ENCODE peak calls at places on chromosome 21, in seven cellular contexts. One of them, this sample, is unnamed.

GRCh38 chr21:45821315-45822001 is 160.1 kb upstream of the COL6A1 start:
- DNase-seq in naive thymus-derived CD4-positive, alpha-beta T cell: no peak
- DNase-seq in GF-D8: no peak
- DNase-seq in stimulated activated CD4-positive, alpha-beta T cell treated with anti-CD3 and anti-CD28 coated beads, TNF-alpha, amount 100 ng/mL, for 1 hour: no peak
- DNase-seq in right atrium auricular region: peak
- DNase-seq in activated T-cell treated with anti-CD3 and anti-CD28 coated beads for 24 hours: no peak
- DNase-seq in caudate nucleus: no peak
- DNase-seq in this sample: no peak

GRCh38 chr21:21076051-21076450 is 77.8 kb downstream of the NCAM2 start:
- DNase-seq in activated T-cell treated with anti-CD3 and anti-CD28 coated beads for 24 hours: no peak
- DNase-seq in caudate nucleus: no peak
- DNase-seq in stimulated activated CD4-positive, alpha-beta T cell treated with anti-CD3 and anti-CD28 coated beads, TNF-alpha, amount 100 ng/mL, for 1 hour: no peak
- DNase-seq in right atrium auricular region: no peak
- DNase-seq in GF-D8: no peak
- DNase-seq in naive thymus-derived CD4-positive, alpha-beta T cell: no peak
- DNase-seq in this sample: no peak

GRCh38 chr21:35375115-35375514 is 326.0 kb upstream of the RUNX1 start:
- DNase-seq in right atrium auricular region: no peak
- DNase-seq in GF-D8: no peak
- DNase-seq in caudate nucleus: no peak
- DNase-seq in stimulated activated CD4-positive, alpha-beta T cell treated with anti-CD3 and anti-CD28 coated beads, TNF-alpha, amount 100 ng/mL, for 1 hour: no peak
- DNase-seq in activated T-cell treated with anti-CD3 and anti-CD28 coated beads for 24 hours: no peak
- DNase-seq in naive thymus-derived CD4-positive, alpha-beta T cell: no peak
- DNase-seq in this sample: no peak

GRCh38 chr21:43585924-43586411 is 73.3 kb downstream of the HSF2BP start:
- DNase-seq in naive thymus-derived CD4-positive, alpha-beta T cell: no peak
- DNase-seq in GF-D8: no peak
- DNase-seq in activated T-cell treated with anti-CD3 and anti-CD28 coated beads for 24 hours: no peak
- DNase-seq in right atrium auricular region: peak
- DNase-seq in stimulated activated CD4-positive, alpha-beta T cell treated with anti-CD3 and anti-CD28 coated beads, TNF-alpha, amount 100 ng/mL, for 1 hour: no peak
- DNase-seq in caudate nucleus: no peak
- DNase-seq in this sample: no peak

GRCh38 chr21:43866659-43867331 is 1.8 kb downstream of the AGPAT3 start:
- DNase-seq in stimulated activated CD4-positive, alpha-beta T cell treated with anti-CD3 and anti-CD28 coated beads, TNF-alpha, amount 100 ng/mL, for 1 hour: peak
- DNase-seq in right atrium auricular region: no peak
- DNase-seq in GF-D8: no peak
- DNase-seq in caudate nucleus: no peak
- DNase-seq in naive thymus-derived CD4-positive, alpha-beta T cell: peak
- DNase-seq in activated T-cell treated with anti-CD3 and anti-CD28 coated beads for 24 hours: peak
- DNase-seq in this sample: no peak

GRCh38 chr21:42317341-42317741 is 2.1 kb upstream of the TFF3 start:
- DNase-seq in stimulated activated CD4-positive, alpha-beta T cell treated with anti-CD3 and anti-CD28 coated beads, TNF-alpha, amount 100 ng/mL, for 1 hour: no peak
- DNase-seq in GF-D8: no peak
- DNase-seq in caudate nucleus: no peak
- DNase-seq in activated T-cell treated with anti-CD3 and anti-CD28 coated beads for 24 hours: no peak
- DNase-seq in right atrium auricular region: peak
- DNase-seq in naive thymus-derived CD4-positive, alpha-beta T cell: no peak
- DNase-seq in this sample: no peak

GRCh38 chr21:31710586-31710985 is 21.3 kb downstream of the SCAF4 start:
- DNase-seq in stimulated activated CD4-positive, alpha-beta T cell treated with anti-CD3 and anti-CD28 coated beads, TNF-alpha, amount 100 ng/mL, for 1 hour: no peak
- DNase-seq in activated T-cell treated with anti-CD3 and anti-CD28 coated beads for 24 hours: no peak
- DNase-seq in caudate nucleus: no peak
- DNase-seq in GF-D8: no peak
- DNase-seq in naive thymus-derived CD4-positive, alpha-beta T cell: no peak
- DNase-seq in right atrium auricular region: no peak
- DNase-seq in this sample: no peak

GRCh38 chr21:36155603-36156338 is 853 bp upstream of the DOP1B start:
- DNase-seq in activated T-cell treated with anti-CD3 and anti-CD28 coated beads for 24 hours: no peak
- DNase-seq in GF-D8: no peak
- DNase-seq in naive thymus-derived CD4-positive, alpha-beta T cell: no peak
- DNase-seq in stimulated activated CD4-positive, alpha-beta T cell treated with anti-CD3 and anti-CD28 coated beads, TNF-alpha, amount 100 ng/mL, for 1 hour: no peak
- DNase-seq in right atrium auricular region: no peak
- DNase-seq in caudate nucleus: no peak
- DNase-seq in this sample: no peak

GRCh38 chr21:43835861-43836260 is 29.2 kb upstream of the AGPAT3 start:
- DNase-seq in activated T-cell treated with anti-CD3 and anti-CD28 coated beads for 24 hours: no peak
- DNase-seq in stimulated activated CD4-positive, alpha-beta T cell treated with anti-CD3 and anti-CD28 coated beads, TNF-alpha, amount 100 ng/mL, for 1 hour: no peak
- DNase-seq in naive thymus-derived CD4-positive, alpha-beta T cell: no peak
- DNase-seq in caudate nucleus: no peak
- DNase-seq in right atrium auricular region: no peak
- DNase-seq in GF-D8: no peak
- DNase-seq in this sample: no peak

GRCh38 chr21:44376606-44377005 is 23.2 kb downstream of the TRPM2 start:
- DNase-seq in stimulated activated CD4-positive, alpha-beta T cell treated with anti-CD3 and anti-CD28 coated beads, TNF-alpha, amount 100 ng/mL, for 1 hour: no peak
- DNase-seq in GF-D8: no peak
- DNase-seq in activated T-cell treated with anti-CD3 and anti-CD28 coated beads for 24 hours: no peak
- DNase-seq in caudate nucleus: no peak
- DNase-seq in naive thymus-derived CD4-positive, alpha-beta T cell: no peak
- DNase-seq in right atrium auricular region: no peak
- DNase-seq in this sample: no peak

GRCh38 chr21:15617968-15618367 is 111.8 kb upstream of the USP25 start:
- DNase-seq in right atrium auricular region: no peak
- DNase-seq in caudate nucleus: no peak
- DNase-seq in activated T-cell treated with anti-CD3 and anti-CD28 coated beads for 24 hours: no peak
- DNase-seq in stimulated activated CD4-positive, alpha-beta T cell treated with anti-CD3 and anti-CD28 coated beads, TNF-alpha, amount 100 ng/mL, for 1 hour: no peak
- DNase-seq in naive thymus-derived CD4-positive, alpha-beta T cell: no peak
- DNase-seq in GF-D8: no peak
- DNase-seq in this sample: no peak

GRCh38 chr21:30818837-30819236 is 5.8 kb upstream of the KRTAP8-1 start:
- DNase-seq in right atrium auricular region: no peak
- DNase-seq in GF-D8: no peak
- DNase-seq in stimulated activated CD4-positive, alpha-beta T cell treated with anti-CD3 and anti-CD28 coated beads, TNF-alpha, amount 100 ng/mL, for 1 hour: no peak
- DNase-seq in naive thymus-derived CD4-positive, alpha-beta T cell: no peak
- DNase-seq in caudate nucleus: no peak
- DNase-seq in activated T-cell treated with anti-CD3 and anti-CD28 coated beads for 24 hours: no peak
- DNase-seq in this sample: no peak

GRCh38 chr21:32048353-32048752 is 175.5 kb downstream of the HUNK start:
- DNase-seq in activated T-cell treated with anti-CD3 and anti-CD28 coated beads for 24 hours: no peak
- DNase-seq in right atrium auricular region: no peak
- DNase-seq in stimulated activated CD4-positive, alpha-beta T cell treated with anti-CD3 and anti-CD28 coated beads, TNF-alpha, amount 100 ng/mL, for 1 hour: no peak
- DNase-seq in naive thymus-derived CD4-positive, alpha-beta T cell: no peak
- DNase-seq in GF-D8: no peak
- DNase-seq in caudate nucleus: no peak
- DNase-seq in this sample: no peak

GRCh38 chr21:34938079-34938764 is 110.9 kb downstream of the RUNX1 start:
- DNase-seq in naive thymus-derived CD4-positive, alpha-beta T cell: no peak
- DNase-seq in right atrium auricular region: no peak
- DNase-seq in GF-D8: no peak
- DNase-seq in activated T-cell treated with anti-CD3 and anti-CD28 coated beads for 24 hours: no peak
- DNase-seq in stimulated activated CD4-positive, alpha-beta T cell treated with anti-CD3 and anti-CD28 coated beads, TNF-alpha, amount 100 ng/mL, for 1 hour: no peak
- DNase-seq in caudate nucleus: no peak
- DNase-seq in this sample: no peak

GRCh38 chr21:26140185-26140584 is 30.4 kb downstream of the APP start:
- DNase-seq in right atrium auricular region: peak
- DNase-seq in activated T-cell treated with anti-CD3 and anti-CD28 coated beads for 24 hours: no peak
- DNase-seq in stimulated activated CD4-positive, alpha-beta T cell treated with anti-CD3 and anti-CD28 coated beads, TNF-alpha, amount 100 ng/mL, for 1 hour: no peak
- DNase-seq in caudate nucleus: no peak
- DNase-seq in naive thymus-derived CD4-positive, alpha-beta T cell: no peak
- DNase-seq in GF-D8: no peak
- DNase-seq in this sample: no peak

GRCh38 chr21:37225440-37225839 is 41.7 kb downstream of the VPS26C start:
- DNase-seq in naive thymus-derived CD4-positive, alpha-beta T cell: peak
- DNase-seq in stimulated activated CD4-positive, alpha-beta T cell treated with anti-CD3 and anti-CD28 coated beads, TNF-alpha, amount 100 ng/mL, for 1 hour: peak
- DNase-seq in right atrium auricular region: peak
- DNase-seq in caudate nucleus: no peak
- DNase-seq in activated T-cell treated with anti-CD3 and anti-CD28 coated beads for 24 hours: peak
- DNase-seq in GF-D8: peak
- DNase-seq in this sample: no peak

GRCh38 chr21:34204481-34205439 is 131.4 kb downstream of the MRPS6 start:
- DNase-seq in stimulated activated CD4-positive, alpha-beta T cell treated with anti-CD3 and anti-CD28 coated beads, TNF-alpha, amount 100 ng/mL, for 1 hour: no peak
- DNase-seq in right atrium auricular region: peak
- DNase-seq in activated T-cell treated with anti-CD3 and anti-CD28 coated beads for 24 hours: no peak
- DNase-seq in naive thymus-derived CD4-positive, alpha-beta T cell: no peak
- DNase-seq in caudate nucleus: no peak
- DNase-seq in GF-D8: no peak
- DNase-seq in this sample: no peak

GRCh38 chr21:16517380-16517779 is 787.6 kb downstream of the USP25 start:
- DNase-seq in caudate nucleus: no peak
- DNase-seq in activated T-cell treated with anti-CD3 and anti-CD28 coated beads for 24 hours: no peak
- DNase-seq in stimulated activated CD4-positive, alpha-beta T cell treated with anti-CD3 and anti-CD28 coated beads, TNF-alpha, amount 100 ng/mL, for 1 hour: no peak
- DNase-seq in GF-D8: no peak
- DNase-seq in naive thymus-derived CD4-positive, alpha-beta T cell: no peak
- DNase-seq in right atrium auricular region: no peak
- DNase-seq in this sample: no peak

GRCh38 chr21:34986561-34987533 is 62.3 kb downstream of the RUNX1 start:
- DNase-seq in naive thymus-derived CD4-positive, alpha-beta T cell: peak
- DNase-seq in stimulated activated CD4-positive, alpha-beta T cell treated with anti-CD3 and anti-CD28 coated beads, TNF-alpha, amount 100 ng/mL, for 1 hour: peak
- DNase-seq in right atrium auricular region: no peak
- DNase-seq in activated T-cell treated with anti-CD3 and anti-CD28 coated beads for 24 hours: peak
- DNase-seq in GF-D8: no peak
- DNase-seq in caudate nucleus: no peak
- DNase-seq in this sample: no peak

GRCh38 chr21:43355925-43356289 is 71.0 kb downstream of the SIK1 start:
- DNase-seq in activated T-cell treated with anti-CD3 and anti-CD28 coated beads for 24 hours: no peak
- DNase-seq in naive thymus-derived CD4-positive, alpha-beta T cell: no peak
- DNase-seq in caudate nucleus: no peak
- DNase-seq in GF-D8: no peak
- DNase-seq in stimulated activated CD4-positive, alpha-beta T cell treated with anti-CD3 and anti-CD28 coated beads, TNF-alpha, amount 100 ng/mL, for 1 hour: no peak
- DNase-seq in right atrium auricular region: no peak
- DNase-seq in this sample: no peak

GRCh38 chr21:44552681-44553080 is 1.4 kb upstream of the KRTAP10-2 start:
- DNase-seq in GF-D8: no peak
- DNase-seq in activated T-cell treated with anti-CD3 and anti-CD28 coated beads for 24 hours: no peak
- DNase-seq in right atrium auricular region: peak
- DNase-seq in naive thymus-derived CD4-positive, alpha-beta T cell: no peak
- DNase-seq in caudate nucleus: no peak
- DNase-seq in stimulated activated CD4-positive, alpha-beta T cell treated with anti-CD3 and anti-CD28 coated beads, TNF-alpha, amount 100 ng/mL, for 1 hour: no peak
- DNase-seq in this sample: no peak

GRCh38 chr21:14603202-14603601 is 57.1 kb upstream of the SAMSN1 start:
- DNase-seq in GF-D8: no peak
- DNase-seq in naive thymus-derived CD4-positive, alpha-beta T cell: no peak
- DNase-seq in stimulated activated CD4-positive, alpha-beta T cell treated with anti-CD3 and anti-CD28 coated beads, TNF-alpha, amount 100 ng/mL, for 1 hour: no peak
- DNase-seq in caudate nucleus: no peak
- DNase-seq in right atrium auricular region: no peak
- DNase-seq in activated T-cell treated with anti-CD3 and anti-CD28 coated beads for 24 hours: no peak
- DNase-seq in this sample: no peak

GRCh38 chr21:39359382-39359781 is 10.5 kb upstream of the HMGN1 start:
- DNase-seq in activated T-cell treated with anti-CD3 and anti-CD28 coated beads for 24 hours: no peak
- DNase-seq in caudate nucleus: no peak
- DNase-seq in stimulated activated CD4-positive, alpha-beta T cell treated with anti-CD3 and anti-CD28 coated beads, TNF-alpha, amount 100 ng/mL, for 1 hour: no peak
- DNase-seq in naive thymus-derived CD4-positive, alpha-beta T cell: no peak
- DNase-seq in right atrium auricular region: no peak
- DNase-seq in GF-D8: no peak
- DNase-seq in this sample: no peak

GRCh38 chr21:39537571-39537970 is 75.2 kb upstream of the B3GALT5 start:
- DNase-seq in GF-D8: no peak
- DNase-seq in stimulated activated CD4-positive, alpha-beta T cell treated with anti-CD3 and anti-CD28 coated beads, TNF-alpha, amount 100 ng/mL, for 1 hour: no peak
- DNase-seq in naive thymus-derived CD4-positive, alpha-beta T cell: no peak
- DNase-seq in caudate nucleus: peak
- DNase-seq in activated T-cell treated with anti-CD3 and anti-CD28 coated beads for 24 hours: no peak
- DNase-seq in right atrium auricular region: no peak
- DNase-seq in this sample: no peak

GRCh38 chr21:46003575-46004007 is 22.0 kb downstream of the COL6A1 start:
- DNase-seq in caudate nucleus: no peak
- DNase-seq in right atrium auricular region: peak
- DNase-seq in naive thymus-derived CD4-positive, alpha-beta T cell: no peak
- DNase-seq in activated T-cell treated with anti-CD3 and anti-CD28 coated beads for 24 hours: no peak
- DNase-seq in stimulated activated CD4-positive, alpha-beta T cell treated with anti-CD3 and anti-CD28 coated beads, TNF-alpha, amount 100 ng/mL, for 1 hour: no peak
- DNase-seq in GF-D8: no peak
- DNase-seq in this sample: no peak

GRCh38 chr21:37799193-37800121 is 116.8 kb downstream of the KCNJ6 start:
- DNase-seq in naive thymus-derived CD4-positive, alpha-beta T cell: no peak
- DNase-seq in stimulated activated CD4-positive, alpha-beta T cell treated with anti-CD3 and anti-CD28 coated beads, TNF-alpha, amount 100 ng/mL, for 1 hour: no peak
- DNase-seq in activated T-cell treated with anti-CD3 and anti-CD28 coated beads for 24 hours: no peak
- DNase-seq in caudate nucleus: no peak
- DNase-seq in GF-D8: no peak
- DNase-seq in right atrium auricular region: no peak
- DNase-seq in this sample: no peak

GRCh38 chr21:44442266-44443125 is 12.8 kb upstream of the LRRC3 start:
- DNase-seq in caudate nucleus: no peak
- DNase-seq in naive thymus-derived CD4-positive, alpha-beta T cell: no peak
- DNase-seq in activated T-cell treated with anti-CD3 and anti-CD28 coated beads for 24 hours: no peak
- DNase-seq in GF-D8: no peak
- DNase-seq in right atrium auricular region: no peak
- DNase-seq in stimulated activated CD4-positive, alpha-beta T cell treated with anti-CD3 and anti-CD28 coated beads, TNF-alpha, amount 100 ng/mL, for 1 hour: no peak
- DNase-seq in this sample: no peak

GRCh38 chr21:44432841-44433790 is 22.2 kb upstream of the LRRC3 start:
- DNase-seq in GF-D8: no peak
- DNase-seq in activated T-cell treated with anti-CD3 and anti-CD28 coated beads for 24 hours: no peak
- DNase-seq in stimulated activated CD4-positive, alpha-beta T cell treated with anti-CD3 and anti-CD28 coated beads, TNF-alpha, amount 100 ng/mL, for 1 hour: no peak
- DNase-seq in caudate nucleus: no peak
- DNase-seq in right atrium auricular region: no peak
- DNase-seq in naive thymus-derived CD4-positive, alpha-beta T cell: no peak
- DNase-seq in this sample: no peak

GRCh38 chr21:35641271-35642016 is 418.9 kb downstream of the SETD4 start:
- DNase-seq in right atrium auricular region: no peak
- DNase-seq in naive thymus-derived CD4-positive, alpha-beta T cell: no peak
- DNase-seq in stimulated activated CD4-positive, alpha-beta T cell treated with anti-CD3 and anti-CD28 coated beads, TNF-alpha, amount 100 ng/mL, for 1 hour: no peak
- DNase-seq in GF-D8: no peak
- DNase-seq in caudate nucleus: no peak
- DNase-seq in activated T-cell treated with anti-CD3 and anti-CD28 coated beads for 24 hours: no peak
- DNase-seq in this sample: no peak

GRCh38 chr21:17709266-17709611 is 96.5 kb upstream of the BTG3 start:
- DNase-seq in GF-D8: no peak
- DNase-seq in activated T-cell treated with anti-CD3 and anti-CD28 coated beads for 24 hours: no peak
- DNase-seq in naive thymus-derived CD4-positive, alpha-beta T cell: no peak
- DNase-seq in caudate nucleus: no peak
- DNase-seq in stimulated activated CD4-positive, alpha-beta T cell treated with anti-CD3 and anti-CD28 coated beads, TNF-alpha, amount 100 ng/mL, for 1 hour: no peak
- DNase-seq in right atrium auricular region: no peak
- DNase-seq in this sample: no peak

GRCh38 chr21:45531393-45532215 is 10.6 kb downstream of the SLC19A1 start:
- DNase-seq in activated T-cell treated with anti-CD3 and anti-CD28 coated beads for 24 hours: no peak
- DNase-seq in stimulated activated CD4-positive, alpha-beta T cell treated with anti-CD3 and anti-CD28 coated beads, TNF-alpha, amount 100 ng/mL, for 1 hour: no peak
- DNase-seq in caudate nucleus: no peak
- DNase-seq in GF-D8: no peak
- DNase-seq in right atrium auricular region: no peak
- DNase-seq in naive thymus-derived CD4-positive, alpha-beta T cell: no peak
- DNase-seq in this sample: no peak

GRCh38 chr21:27412530-27412929 is 445.6 kb upstream of the ADAMTS5 start:
- DNase-seq in right atrium auricular region: no peak
- DNase-seq in activated T-cell treated with anti-CD3 and anti-CD28 coated beads for 24 hours: no peak
- DNase-seq in stimulated activated CD4-positive, alpha-beta T cell treated with anti-CD3 and anti-CD28 coated beads, TNF-alpha, amount 100 ng/mL, for 1 hour: no peak
- DNase-seq in caudate nucleus: no peak
- DNase-seq in naive thymus-derived CD4-positive, alpha-beta T cell: no peak
- DNase-seq in GF-D8: no peak
- DNase-seq in this sample: no peak

GRCh38 chr21:45170987-45171386 is 96.6 kb downstream of the ADARB1 start:
- DNase-seq in right atrium auricular region: no peak
- DNase-seq in caudate nucleus: no peak
- DNase-seq in naive thymus-derived CD4-positive, alpha-beta T cell: no peak
- DNase-seq in GF-D8: no peak
- DNase-seq in activated T-cell treated with anti-CD3 and anti-CD28 coated beads for 24 hours: no peak
- DNase-seq in stimulated activated CD4-positive, alpha-beta T cell treated with anti-CD3 and anti-CD28 coated beads, TNF-alpha, amount 100 ng/mL, for 1 hour: no peak
- DNase-seq in this sample: no peak

GRCh38 chr21:45698493-45698947 is 55.0 kb downstream of the PCBP3 start:
- DNase-seq in caudate nucleus: no peak
- DNase-seq in naive thymus-derived CD4-positive, alpha-beta T cell: no peak
- DNase-seq in right atrium auricular region: peak
- DNase-seq in activated T-cell treated with anti-CD3 and anti-CD28 coated beads for 24 hours: peak
- DNase-seq in stimulated activated CD4-positive, alpha-beta T cell treated with anti-CD3 and anti-CD28 coated beads, TNF-alpha, amount 100 ng/mL, for 1 hour: no peak
- DNase-seq in GF-D8: no peak
- DNase-seq in this sample: no peak

GRCh38 chr21:46039891-46040660 is 57.8 kb upstream of the COL6A2 start:
- DNase-seq in GF-D8: no peak
- DNase-seq in stimulated activated CD4-positive, alpha-beta T cell treated with anti-CD3 and anti-CD28 coated beads, TNF-alpha, amount 100 ng/mL, for 1 hour: no peak
- DNase-seq in activated T-cell treated with anti-CD3 and anti-CD28 coated beads for 24 hours: no peak
- DNase-seq in right atrium auricular region: no peak
- DNase-seq in naive thymus-derived CD4-positive, alpha-beta T cell: no peak
- DNase-seq in caudate nucleus: no peak
- DNase-seq in this sample: no peak

GRCh38 chr21:35075546-35075945 is 26.4 kb upstream of the RUNX1 start:
- DNase-seq in naive thymus-derived CD4-positive, alpha-beta T cell: no peak
- DNase-seq in caudate nucleus: no peak
- DNase-seq in activated T-cell treated with anti-CD3 and anti-CD28 coated beads for 24 hours: no peak
- DNase-seq in right atrium auricular region: no peak
- DNase-seq in stimulated activated CD4-positive, alpha-beta T cell treated with anti-CD3 and anti-CD28 coated beads, TNF-alpha, amount 100 ng/mL, for 1 hour: no peak
- DNase-seq in GF-D8: no peak
- DNase-seq in this sample: no peak